ENCODE peak calls at places on chromosome X, in eight cellular contexts. W is cardiac muscle cell; Q is right atrium auricular region; C is brain microvascular endothelial cell; G is ascending aorta; H is upper lobe of right lung; P is CD4-positive, alpha-beta T cell; L is iPS DF 6.9. A is an unnamed sample.

GRCh38 chrX:52990848-52991247 is 32.5 kb upstream of the FAM156A start:
- DNase-seq in W (no peak), Q (peak; percentile 13), G (no peak), P (no peak), C (no peak), L (no peak), H (no peak), A (no peak)

GRCh38 chrX:56804867-56805266 is 75.8 kb downstream of the NBDY start:
- DNase-seq in P (no peak), C (no peak), Q (no peak), H (no peak), G (no peak), L (no peak), W (no peak), A (no peak)

GRCh38 chrX:9429767-9430166 is 35.1 kb upstream of the TBL1X start:
- DNase-seq in H (no peak), G (no peak), W (no peak), L (no peak), P (no peak), C (no peak), Q (no peak), A (no peak)

GRCh38 chrX:10011991-10012390 is 44.8 kb downstream of the CLDN34 start:
- DNase-seq in G (no peak), Q (no peak), W (no peak), P (no peak), C (no peak), L (no peak), H (peak; percentile 68), A (no peak)

GRCh38 chrX:129957241-129958099 is 25.0 kb upstream of the BCORL1 start:
- DNase-seq in P (no peak), H (peak; percentile 89), L (no peak), Q (peak; percentile 63), C (no peak), W (peak; percentile 60), G (peak; percentile 75), A (peak; percentile 71)

GRCh38 chrX:96386981-96387380 is 297.7 kb upstream of the DIAPH2 start:
- DNase-seq in Q (no peak), C (no peak), P (no peak), G (no peak), H (no peak), L (no peak), W (no peak), A (no peak)

GRCh38 chrX:13109811-13110210 is 65.4 kb upstream of the FAM9C start:
- DNase-seq in W (no peak), P (no peak), L (no peak), Q (no peak), C (peak; percentile 74), H (no peak), G (no peak), A (no peak)

GRCh38 chrX:123731987-123732678 is 719 bp downstream of the THOC2 start:
- DNase-seq in Q (no peak), C (no peak), H (peak; percentile 62), L (no peak), P (no peak), G (no peak), W (peak; percentile 22), A (no peak)

GRCh38 chrX:129771266-129771995 is 8.3 kb upstream of the SASH3 start:
- DNase-seq in L (no peak), G (no peak), C (no peak), W (no peak), Q (no peak), H (no peak), P (no peak), A (no peak)

GRCh38 chrX:30893206-30893605 is 4.2 kb upstream of the TAB3 start:
- DNase-seq in P (no peak), G (no peak), C (peak; percentile 7), H (no peak), Q (no peak), L (no peak), W (no peak), A (no peak)

GRCh38 chrX:152897216-152898144 is at the start of gene ZNF185:
- DNase-seq in H (peak; percentile 87), P (no peak), C (no peak), Q (no peak), W (peak; percentile 74), G (no peak), L (no peak), A (no peak)

GRCh38 chrX:16953606-16954211 is 7.3 kb downstream of the REPS2 start:
- DNase-seq in C (no peak), L (no peak), W (no peak), G (no peak), H (no peak), Q (no peak), P (no peak), A (no peak)

GRCh38 chrX:48789366-48790220 is 3.2 kb downstream of the GATA1 start:
- DNase-seq in H (no peak), C (no peak), W (no peak), P (no peak), G (no peak), Q (no peak), L (no peak), A (no peak)

GRCh38 chrX:53281321-53281822 is at the start of gene IQSEC2:
- DNase-seq in C (peak; percentile 70), H (peak; percentile 91), W (peak; percentile 75), L (no peak), Q (peak; percentile 79), G (peak; percentile 86), P (no peak), A (peak; percentile 80)

GRCh38 chrX:13452283-13452682 is 117.1 kb upstream of the EGFL6 start:
- DNase-seq in L (no peak), Q (no peak), G (no peak), H (no peak), C (no peak), P (no peak), W (no peak), A (no peak)

GRCh38 chrX:23766650-23767551 is 16.1 kb upstream of the SAT1 start:
- DNase-seq in C (no peak), G (no peak), Q (no peak), P (no peak), L (no peak), W (no peak), H (no peak), A (no peak)

GRCh38 chrX:134431894-134432293 is 28.1 kb upstream of the HPRT1 start:
- DNase-seq in Q (no peak), G (no peak), W (no peak), H (no peak), C (peak; percentile 38), P (no peak), L (no peak), A (no peak)

GRCh38 chrX:2430265-2430825 is 70.4 kb downstream of the DHRSX start:
- DNase-seq in Q (no peak), P (no peak), L (no peak), C (no peak), G (no peak), H (peak; percentile 82), W (no peak), A (no peak)

GRCh38 chrX:67555578-67556203 is 11.9 kb downstream of the AR start:
- DNase-seq in W (peak; percentile 26), Q (no peak), C (peak; percentile 31), H (no peak), P (no peak), L (no peak), G (no peak), A (no peak)

GRCh38 chrX:102546818-102547493 is 30.4 kb upstream of the TMSB15A start:
- DNase-seq in W (no peak), G (no peak), P (peak; percentile 0), Q (no peak), C (no peak), H (no peak), L (no peak), A (no peak)

DNA sequence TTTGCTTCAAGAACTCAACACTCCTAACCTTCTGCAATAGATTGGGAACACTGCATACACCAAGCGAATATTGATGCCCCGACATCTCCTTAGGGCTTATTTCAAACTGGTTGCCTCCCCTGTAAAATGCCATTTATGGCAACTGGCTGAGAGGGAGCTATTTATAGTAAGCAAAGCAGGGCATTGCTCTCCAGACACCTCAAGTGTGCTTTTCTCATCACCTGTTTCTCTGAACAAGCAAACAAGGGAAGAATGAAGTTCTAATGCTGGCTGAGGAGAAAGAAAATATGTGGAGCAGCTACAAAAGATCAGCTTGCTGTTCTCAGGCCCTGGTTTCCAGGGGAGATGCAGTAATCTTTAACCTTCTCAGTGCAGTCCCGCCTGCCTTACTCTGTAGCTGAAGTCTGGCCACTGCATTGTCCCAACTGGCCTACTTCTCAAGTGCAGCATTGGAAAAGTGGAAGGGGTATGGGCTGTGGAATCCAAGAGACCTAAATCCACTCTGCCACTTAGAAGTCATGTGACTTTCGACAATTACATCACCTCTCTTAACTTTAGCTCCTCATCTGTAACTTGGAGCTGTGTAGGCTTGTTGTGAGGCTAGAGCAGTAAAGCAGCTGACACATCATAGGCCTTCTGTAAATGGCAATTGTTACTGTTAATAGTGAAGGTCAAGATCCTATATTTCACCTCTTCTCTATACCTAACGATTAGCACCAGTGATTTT is 47.9 kb upstream of the FGF13 start:
- DNase-seq in W (peak; percentile 55), Q (no peak), G (no peak), L (no peak), C (no peak), P (no peak), H (no peak), A (no peak)
- H3K27ac ChIP-seq in W (peak overlapping the region; percentile 91), Q (no peak overlapping the region), G (no peak overlapping the region), L (no peak overlapping the region), C (no peak overlapping the region), P (no peak overlapping the region), H (no peak overlapping the region), A (no peak overlapping the region)

DNA sequence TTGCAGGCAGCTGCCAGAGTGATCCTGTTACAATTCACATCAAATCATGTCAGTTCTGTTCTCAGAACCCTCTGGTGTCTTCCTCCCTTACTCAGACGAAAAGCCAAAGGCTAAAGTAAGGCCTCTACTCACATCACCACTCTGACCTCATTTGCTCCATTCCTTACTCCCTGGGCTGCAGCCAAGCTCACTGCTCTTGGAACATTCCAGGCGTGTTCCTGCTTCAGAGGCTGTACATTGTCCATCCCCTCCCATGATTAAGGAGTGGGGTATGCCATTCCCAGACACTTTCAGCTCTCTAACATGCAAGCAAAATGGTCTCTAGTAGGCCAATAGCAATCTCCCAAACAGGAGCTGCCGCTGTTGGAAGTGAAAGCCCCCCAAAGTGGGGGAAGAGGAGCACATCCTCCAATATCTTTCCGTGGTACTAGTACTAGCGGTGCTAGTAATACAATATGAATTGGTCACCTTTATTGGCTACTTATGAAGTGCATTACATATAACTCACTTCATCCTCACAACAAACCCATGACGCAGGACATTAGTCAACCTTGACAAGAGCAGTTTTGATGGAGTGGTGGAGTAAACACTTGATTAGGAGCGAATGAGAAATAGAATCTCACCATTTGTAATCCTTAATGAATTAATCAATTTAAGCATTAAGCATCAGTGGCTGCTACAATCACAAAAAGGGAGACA is 15.0 kb downstream of the GAB3 start:
- DNase-seq in H (peak; percentile 62), P (no peak), W (no peak), L (no peak), C (peak; percentile 89), G (peak; percentile 84), Q (no peak), A (peak; percentile 29)
- H3K27ac ChIP-seq in H (peak overlapping the region; percentile 82), P (no peak overlapping the region), W (no peak overlapping the region), L (no peak overlapping the region), C (peak overlapping the region; percentile 87), G (peak overlapping the region; percentile 80), Q (peak overlapping the region; percentile 62), A (peak overlapping the region; percentile 59)

GRCh38 chrX:91435465-91435864 is 826 bp downstream of the PABPC5 start:
- DNase-seq in W (no peak), Q (no peak), C (no peak), G (no peak), H (no peak), P (no peak), L (no peak), A (no peak)
- H3K27ac ChIP-seq in W (peak overlapping the region; percentile 58), Q (peak overlapping the region; percentile 40), C (no peak overlapping the region), G (peak overlapping the region; percentile 74), H (peak overlapping the region; percentile 66), P (no peak overlapping the region), L (no peak overlapping the region), A (peak overlapping the region; percentile 81)

GRCh38 chrX:148784137-148784536 is 283.7 kb downstream of the AFF2 start:
- DNase-seq in L (no peak), G (no peak), W (no peak), H (no peak), C (no peak), P (no peak), Q (no peak), A (no peak)
- H3K27ac ChIP-seq in L (no peak overlapping the region), G (no peak overlapping the region), W (no peak overlapping the region), H (no peak overlapping the region), C (no peak overlapping the region), P (no peak overlapping the region), Q (no peak overlapping the region), A (no peak overlapping the region)